ENCODE peak calls at places on chromosomes 5 and 9, in eight cellular contexts. F is CD8-positive, alpha-beta T cell; Y is bronchial epithelial cell; N is GM12865; G is neural progenitor cell; C is BJ; P is stomach; H is PC-3. R is an unnamed sample.

GRCh38 chr9:14779566-14780022 is 57.1 kb upstream of the CER1 start:
- DNase-seq in F (no peak), Y (no peak), N (no peak), G (no peak), C (no peak), P (no peak), H (no peak), R (no peak)

GRCh38 chr9:121598167-121599000 is 53.0 kb upstream of the DAB2IP start:
- DNase-seq in F (no peak), Y (peak; percentile 78), N (no peak), G (peak; percentile 98), C (peak; percentile 65), P (peak; percentile 89), H (peak; percentile 82), R (peak; percentile 91)

GRCh38 chr9:2872307-2872940 is 28.5 kb upstream of the PUM3 start:
- DNase-seq in F (no peak), Y (peak; percentile 47), N (no peak), G (peak; percentile 62), C (no peak), P (no peak), H (peak; percentile 43), R (peak; percentile 61)

GRCh38 chr5:38666668-38667498 is 110.4 kb upstream of the LIFR start:
- DNase-seq in F (no peak), Y (peak; percentile 21), N (peak; percentile 14), G (peak; percentile 18), C (no peak), P (peak; percentile 68), H (peak; percentile 45), R (peak; percentile 29)

GRCh38 chr9:135134253-135135028 is 47.0 kb downstream of the OLFM1 start:
- DNase-seq in F (no peak), Y (no peak), N (no peak), G (no peak), C (no peak), P (no peak), H (no peak), R (no peak)

GRCh38 chr5:53580547-53580946 is 20.1 kb downstream of the NDUFS4 start:
- DNase-seq in F (no peak), Y (no peak), N (no peak), G (no peak), C (no peak), P (no peak), H (no peak), R (no peak)

GRCh38 chr9:21965401-21965951 is 28.7 kb downstream of the CDKN2A start:
- DNase-seq in F (peak; percentile 29), Y (peak; percentile 62), N (peak; percentile 42), G (peak; percentile 89), C (no peak), P (peak; percentile 67), H (peak; percentile 60), R (peak; percentile 74)

GRCh38 chr5:119290161-119290569 is 65.7 kb upstream of the TNFAIP8 start:
- DNase-seq in F (no peak), Y (no peak), N (peak; percentile 85), G (no peak), C (no peak), P (no peak), H (no peak), R (no peak)

GRCh38 chr5:141172381-141173204 is at the start of gene PCDHB7:
- DNase-seq in F (peak; percentile 19), Y (no peak), N (no peak), G (peak; percentile 52), C (no peak), P (no peak), H (no peak), R (peak; percentile 11)

GRCh38 chr5:30324083-30324482 is 869.4 kb upstream of the CDH6 start:
- DNase-seq in F (no peak), Y (no peak), N (no peak), G (peak; percentile 31), C (no peak), P (no peak), H (no peak), R (no peak)

GRCh38 chr5:119033135-119033534 is 37.8 kb upstream of the DMXL1 start:
- DNase-seq in F (no peak), Y (no peak), N (no peak), G (no peak), C (no peak), P (no peak), H (no peak), R (no peak)

GRCh38 chr5:159878988-159879471 is 37.3 kb upstream of the ADRA1B start:
- DNase-seq in F (no peak), Y (peak; percentile 69), N (no peak), G (peak; percentile 95), C (peak; percentile 37), P (peak; percentile 40), H (no peak), R (peak; percentile 74)

GRCh38 chr5:113354056-113354455 is 80.7 kb downstream of the TSSK1B start:
- DNase-seq in F (no peak), Y (peak; percentile 77), N (no peak), G (no peak), C (no peak), P (no peak), H (peak; percentile 72), R (peak; percentile 76)

GRCh38 chr5:109558364-109558763 is 131.4 kb upstream of the MAN2A1 start:
- DNase-seq in F (no peak), Y (no peak), N (no peak), G (no peak), C (no peak), P (no peak), H (no peak), R (no peak)

GRCh38 chr9:27447036-27447700 is 76.9 kb upstream of the IFNK start:
- DNase-seq in F (no peak), Y (no peak), N (no peak), G (no peak), C (no peak), P (no peak), H (no peak), R (peak; percentile 24)

GRCh38 chr9:105146677-105147076 is 97.8 kb upstream of the SLC44A1 start:
- DNase-seq in F (no peak), Y (no peak), N (no peak), G (no peak), C (no peak), P (no peak), H (no peak), R (no peak)

GRCh38 chr9:137273616-137274320 is 3.8 kb upstream of the TOR4A start:
- DNase-seq in F (no peak), Y (peak; percentile 73), N (no peak), G (no peak), C (no peak), P (peak; percentile 60), H (no peak), R (peak; percentile 84)

GRCh38 chr9:137049544-137050449 is 3.8 kb upstream of the NPDC1 start:
- DNase-seq in F (peak; percentile 66), Y (peak; percentile 23), N (peak; percentile 65), G (peak; percentile 86), C (no peak), P (peak; percentile 84), H (peak; percentile 64), R (peak; percentile 64)

GRCh38 chr5:77214151-77214550 is 3.7 kb downstream of the PDE8B start:
- DNase-seq in F (no peak), Y (no peak), N (no peak), G (no peak), C (no peak), P (no peak), H (no peak), R (no peak)

GRCh38 chr9:5113523-5113922 is 71.9 kb downstream of the INSL6 start:
- DNase-seq in F (no peak), Y (no peak), N (no peak), G (no peak), C (no peak), P (no peak), H (no peak), R (no peak)

GRCh38 chr9:33851301-33851700 is 34.3 kb downstream of the UBE2R2 start:
- DNase-seq in F (no peak), Y (no peak), N (no peak), G (no peak), C (no peak), P (no peak), H (peak; percentile 37), R (no peak)

GRCh38 chr9:134895849-134896833 is 15.5 kb downstream of the FCN2 start:
- DNase-seq in F (no peak), Y (peak; percentile 4), N (peak; percentile 16), G (no peak), C (no peak), P (peak; percentile 24), H (peak; percentile 61), R (no peak)

DNA sequence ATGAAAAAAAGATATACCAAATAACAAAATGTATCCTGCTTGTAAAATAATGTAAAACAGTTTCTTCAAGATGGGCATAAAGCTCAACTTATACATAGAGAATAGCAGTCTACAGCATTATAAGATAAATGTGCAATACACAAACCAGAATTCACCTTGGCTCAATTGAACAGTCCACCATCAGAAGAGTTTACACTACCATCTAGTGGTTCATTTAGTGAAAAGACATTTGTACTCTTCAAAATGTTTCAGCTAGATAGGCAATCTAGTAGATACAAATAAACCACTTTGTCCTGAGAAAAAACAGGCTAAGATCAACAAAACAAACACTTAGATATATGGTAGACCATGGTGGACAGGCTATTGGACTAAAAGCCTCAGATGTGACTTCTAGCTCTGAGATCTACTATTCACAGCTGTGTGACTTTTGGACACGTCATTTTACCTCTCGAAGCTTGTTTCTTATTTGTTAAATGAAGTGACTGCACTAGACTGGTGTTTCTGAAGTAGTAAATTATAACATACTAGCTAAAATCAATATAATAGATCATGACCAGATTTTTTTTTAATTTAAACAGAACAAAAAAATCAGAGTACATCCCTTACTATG is 22.1 kb upstream of the TPD52L3 start:
- DNase-seq in F (no peak), Y (peak; percentile 71), N (peak; percentile 58), G (peak; percentile 36), C (no peak), P (no peak), H (peak; percentile 69), R (peak; percentile 68)
- TF ChIP-seq CTCF in F (no peak), Y (peak; percentile 56), N (peak; percentile 37), G (peak; percentile 72), C (peak; percentile 42), P (peak; percentile 17), H (peak; percentile 72), R (peak; percentile 56)

DNA sequence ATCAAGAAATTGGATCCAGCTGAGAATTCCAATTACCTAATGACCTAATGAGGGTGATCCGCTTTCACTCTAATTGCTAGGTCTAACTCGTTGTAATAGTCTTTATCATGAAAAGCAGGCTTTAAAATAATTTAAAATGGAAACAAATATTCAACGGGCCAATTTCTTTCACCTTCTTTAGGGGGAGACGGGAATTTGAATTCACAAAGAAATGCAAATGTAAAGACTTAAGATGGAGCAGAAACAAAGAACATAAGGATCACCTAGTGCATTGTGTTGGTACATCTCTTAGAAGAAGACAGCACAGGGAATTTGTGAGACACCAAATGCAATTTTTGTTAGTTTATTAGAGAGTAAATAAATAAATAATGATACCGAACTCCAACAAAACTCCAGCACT is 1.5 kb upstream of the KCNN2 start:
- DNase-seq in F (no peak), Y (no peak), N (no peak), G (peak; percentile 39), C (no peak), P (no peak), H (no peak), R (no peak)
- H3K4me3 ChIP-seq in F (no peak overlapping the region), Y (no peak overlapping the region), N (no peak overlapping the region), G (peak overlapping the region; percentile 97), C (peak overlapping the region; percentile 62), P (peak overlapping the region; percentile 63), H (no peak overlapping the region), R (no peak overlapping the region)

GRCh38 chr9:109584205-109584604 is 86.1 kb upstream of the PTPN3 start:
- DNase-seq in F (no peak), Y (no peak), N (no peak), G (no peak), C (no peak), P (no peak), H (no peak), R (no peak)
- TF ChIP-seq CTCF in F (no peak), Y (no peak), N (no peak), G (no peak), C (no peak), P (no peak), H (no peak), R (peak; percentile 8)

GRCh38 chr9:72871685-72872084 is 81.2 kb downstream of the ALDH1A1 start:
- DNase-seq in F (no peak), Y (peak; percentile 22), N (peak; percentile 7), G (peak; percentile 19), C (no peak), P (no peak), H (peak; percentile 30), R (peak; percentile 30)
- H3K4me3 ChIP-seq in F (no peak overlapping the region), Y (no peak overlapping the region), N (no peak overlapping the region), G (no peak overlapping the region), C (no peak overlapping the region), P (no peak overlapping the region), H (no peak overlapping the region), R (no peak overlapping the region)

R was measured in epithelial cell of esophagus.